ENCODE peak calls at places on chromosome 1, in seven cellular contexts. Q is cardiac muscle cell, C is coronary artery, Z is NCI-H2171, D is HTR-8/SVneo, E is left cardiac atrium, O is dorsolateral prefrontal cortex. J is an unnamed sample.

GRCh38 chr1:170562644-170563338 is 30.8 kb downstream of the GORAB start:
- DNase-seq in C (no peak), E (peak), Z (no peak), O (no peak), Q (no peak), D (peak), J (peak)

GRCh38 chr1:98002288-98002687 is 81.5 kb upstream of the DPYD start:
- DNase-seq in D (no peak), C (no peak), E (no peak), O (no peak), Q (no peak), Z (no peak), J (no peak)

GRCh38 chr1:116820362-116820761 is 66.1 kb downstream of the CD2 start:
- DNase-seq in Q (no peak), Z (no peak), E (peak), D (no peak), C (no peak), O (peak), J (peak)

GRCh38 chr1:159598196-159598595 is 10.6 kb downstream of the APCS start:
- DNase-seq in O (no peak), C (no peak), E (no peak), Q (no peak), Z (no peak), D (peak), J (peak)

GRCh38 chr1:231919269-231919886 is 292.8 kb downstream of the DISC1 start:
- DNase-seq in E (no peak), Q (no peak), D (no peak), Z (no peak), C (no peak), O (no peak), J (no peak)

GRCh38 chr1:184386271-184387068 is at the start of gene C1orf21:
- DNase-seq in Q (peak), C (peak), E (peak), D (peak), Z (peak), O (peak), J (peak)

GRCh38 chr1:13825033-13825432 is 125.0 kb downstream of the PRDM2 start:
- DNase-seq in E (no peak), Q (no peak), Z (no peak), C (peak), O (no peak), D (no peak), J (no peak)

GRCh38 chr1:231240883-231241735 is at the start of gene GNPAT:
- DNase-seq in E (peak), Q (peak), O (peak), Z (peak), C (peak), D (peak), J (peak)

GRCh38 chr1:200512191-200512590 is 102.4 kb upstream of the ZNF281 start:
- DNase-seq in C (no peak), E (no peak), O (no peak), D (peak), Z (no peak), Q (no peak), J (peak)

GRCh38 chr1:117930484-117930883 is 945 bp downstream of the WDR3 start:
- DNase-seq in D (no peak), C (no peak), E (no peak), Z (no peak), Q (peak), O (no peak), J (no peak)

GRCh38 chr1:11245904-11246726 is 16.2 kb downstream of the MTOR start:
- DNase-seq in Z (no peak), C (no peak), O (no peak), D (no peak), E (no peak), Q (no peak), J (no peak)

GRCh38 chr1:67724928-67725560 is 40.0 kb downstream of the GADD45A start:
- DNase-seq in E (peak), D (no peak), O (no peak), Q (no peak), Z (no peak), C (no peak), J (no peak)

GRCh38 chr1:22402336-22403053 is 49.2 kb upstream of the ZBTB40 start:
- DNase-seq in Z (no peak), D (no peak), E (no peak), C (no peak), O (no peak), Q (no peak), J (no peak)

GRCh38 chr1:227654858-227655752 is 80.0 kb downstream of the JMJD4 start:
- DNase-seq in Q (no peak), O (no peak), C (no peak), D (no peak), E (no peak), Z (no peak), J (no peak)

GRCh38 chr1:21793104-21793503 is 10.2 kb upstream of the USP48 start:
- DNase-seq in D (no peak), O (no peak), Q (no peak), Z (no peak), E (no peak), C (no peak), J (no peak)

GRCh38 chr1:147738739-147739476 is 21.5 kb downstream of the GJA5 start:
- DNase-seq in D (no peak), Q (no peak), E (peak), Z (no peak), O (no peak), C (no peak), J (no peak)

GRCh38 chr1:162368451-162368850 is 8.2 kb downstream of the SPATA46 start:
- DNase-seq in Z (no peak), E (no peak), O (no peak), Q (no peak), C (no peak), D (no peak), J (no peak)

GRCh38 chr1:198669023-198669698 is 30.3 kb downstream of the PTPRC start:
- DNase-seq in O (no peak), Q (no peak), E (no peak), Z (no peak), C (no peak), D (peak), J (peak)

GRCh38 chr1:48077860-48078259 is 80.7 kb upstream of the TRABD2B start:
- DNase-seq in E (no peak), Q (no peak), Z (no peak), C (no peak), D (no peak), O (no peak), J (no peak)

GRCh38 chr1:185696419-185697150 is 37.6 kb upstream of the HMCN1 start:
- DNase-seq in D (no peak), O (no peak), E (no peak), Q (no peak), C (no peak), Z (no peak), J (no peak)

GRCh38 chr1:55428944-55429931 is 214.1 kb upstream of the USP24 start:
- DNase-seq in C (peak), E (peak), Q (no peak), D (peak), O (no peak), Z (no peak), J (peak)

GRCh38 chr1:54229281-54229891 is 29.4 kb downstream of the MRPL37 start:
- DNase-seq in C (no peak), Q (no peak), O (no peak), Z (no peak), D (no peak), E (no peak), J (peak)

GRCh38 chr1:169941982-169942830 is 48.5 kb upstream of the SCYL3 start:
- DNase-seq in Z (no peak), E (no peak), C (no peak), D (no peak), Q (no peak), O (no peak), J (no peak)

GRCh38 chr1:24022611-24023359 is 42.7 kb upstream of the SRSF10 start:
- DNase-seq in O (no peak), D (peak), Z (no peak), E (no peak), C (no peak), Q (no peak), J (peak)

GRCh38 chr1:77489910-77490309 is 192.5 kb downstream of the ZZZ3 start:
- DNase-seq in D (no peak), Q (no peak), Z (no peak), E (no peak), C (no peak), O (no peak), J (no peak)

GRCh38 chr1:166908942-166909341 is 32.9 kb upstream of the TADA1 start:
- DNase-seq in Z (no peak), E (no peak), O (no peak), Q (no peak), D (no peak), C (no peak), J (no peak)

GRCh38 chr1:61332796-61333195 is 250.4 kb downstream of the NFIA start:
- DNase-seq in Q (no peak), O (no peak), Z (no peak), D (no peak), E (no peak), C (no peak), J (no peak)

GRCh38 chr1:78301141-78301540 is 189.6 kb upstream of the PTGFR start:
- DNase-seq in E (no peak), D (no peak), O (no peak), Q (no peak), C (no peak), Z (no peak), J (no peak)

GRCh38 chr1:45359882-45360513 is 19.8 kb upstream of the MUTYH start:
- DNase-seq in C (no peak), D (peak), O (peak), Z (peak), E (peak), Q (peak), J (no peak)

GRCh38 chr1:174174461-174175329 is 15.4 kb downstream of the RABGAP1L start:
- DNase-seq in E (no peak), C (no peak), Q (no peak), O (no peak), Z (no peak), D (no peak), J (no peak)

GRCh38 chr1:2374260-2375155 is 16.8 kb downstream of the MORN1 start:
- DNase-seq in Z (no peak), E (no peak), Q (no peak), C (no peak), D (no peak), O (peak), J (no peak)

J was measured in H54.